ENCODE peak calls at places on chromosomes 4 and X, in nine cellular contexts. N, Y, J, V, H, Q, C, F and Z are unnamed samples.

GRCh38 chr4:121070696-121071639 is 1.4 kb downstream of the NDNF start:
- DNase-seq in N (no peak), Y (peak; percentile 67), J (peak; percentile 39), V (peak; percentile 48), H (no peak), Q (no peak), C (peak; percentile 15), F (no peak), Z (peak; percentile 36)

GRCh38 chrX:38379088-38379487 is 26.7 kb downstream of the OTC start:
- DNase-seq in N (no peak), Y (no peak), J (no peak), V (no peak), H (no peak), Q (no peak), C (peak; percentile 7), F (no peak), Z (peak; percentile 1)

GRCh38 chrX:11381464-11381863 is 88.3 kb downstream of the AMELX start:
- DNase-seq in N (peak; percentile 58), Y (peak; percentile 17), J (peak; percentile 45), V (peak; percentile 59), H (peak; percentile 23), Q (peak; percentile 32), C (peak; percentile 78), F (peak; percentile 42), Z (peak; percentile 81)

GRCh38 chr4:92232566-92232965 is 71.2 kb upstream of the GRID2 start:
- DNase-seq in N (no peak), Y (no peak), J (peak; percentile 16), V (peak; percentile 40), H (no peak), Q (no peak), C (peak; percentile 15), F (no peak), Z (no peak)

GRCh38 chr4:102500371-102501175 is 586 bp upstream of the NFKB1 start:
- DNase-seq in N (peak; percentile 51), Y (peak; percentile 52), J (peak; percentile 62), V (peak; percentile 71), H (peak; percentile 22), Q (no peak), C (peak; percentile 47), F (no peak), Z (peak; percentile 62)

GRCh38 chr4:24105183-24106039 is 215.6 kb upstream of the PPARGC1A start:
- DNase-seq in N (peak; percentile 95), Y (no peak), J (peak; percentile 95), V (peak; percentile 93), H (no peak), Q (no peak), C (peak; percentile 96), F (no peak), Z (peak; percentile 97)

GRCh38 chr4:8291036-8291682 is 21.6 kb downstream of the HTRA3 start:
- DNase-seq in N (no peak), Y (no peak), J (no peak), V (no peak), H (no peak), Q (no peak), C (no peak), F (no peak), Z (no peak)

GRCh38 chrX:39196192-39197102 is 395.2 kb downstream of the MID1IP1 start:
- DNase-seq in N (peak; percentile 59), Y (peak; percentile 29), J (peak; percentile 88), V (peak; percentile 8), H (peak; percentile 67), Q (no peak), C (peak; percentile 43), F (no peak), Z (peak; percentile 72)

GRCh38 chrX:106726485-106727437 is at the start of gene RNF128:
- DNase-seq in N (peak; percentile 23), Y (peak; percentile 76), J (peak; percentile 52), V (peak; percentile 25), H (peak; percentile 12), Q (no peak), C (peak; percentile 19), F (peak; percentile 63), Z (peak; percentile 10)

GRCh38 chrX:51860679-51861078 is 32.7 kb upstream of the MAGED1 start:
- DNase-seq in N (peak; percentile 28), Y (peak; percentile 14), J (peak; percentile 48), V (peak; percentile 5), H (no peak), Q (no peak), C (peak; percentile 66), F (peak; percentile 35), Z (peak; percentile 59)

GRCh38 chr4:42278709-42279324 is 118.5 kb upstream of the SHISA3 start:
- DNase-seq in N (no peak), Y (no peak), J (no peak), V (no peak), H (no peak), Q (no peak), C (no peak), F (no peak), Z (no peak)

GRCh38 chrX:41621236-41621651 is 67.5 kb upstream of the GPR34 start:
- DNase-seq in N (peak; percentile 30), Y (no peak), J (peak; percentile 53), V (peak; percentile 41), H (no peak), Q (no peak), C (peak; percentile 76), F (no peak), Z (peak; percentile 17)

GRCh38 chrX:94051926-94052325 is 377.9 kb downstream of the FAM133A start:
- DNase-seq in N (no peak), Y (no peak), J (no peak), V (no peak), H (no peak), Q (no peak), C (no peak), F (peak; percentile 48), Z (no peak)

GRCh38 chrX:53333853-53334252 is 52.5 kb upstream of the IQSEC2 start:
- DNase-seq in N (no peak), Y (no peak), J (no peak), V (no peak), H (no peak), Q (no peak), C (no peak), F (no peak), Z (no peak)

GRCh38 chrX:155215443-155216178 is 649 bp upstream of the VBP1 start:
- DNase-seq in N (peak; percentile 1), Y (no peak), J (no peak), V (no peak), H (no peak), Q (no peak), C (peak; percentile 2), F (no peak), Z (no peak)

GRCh38 chrX:43953218-43953617 is 20.0 kb downstream of the NDP start:
- DNase-seq in N (peak; percentile 11), Y (no peak), J (peak; percentile 85), V (peak; percentile 13), H (no peak), Q (no peak), C (no peak), F (no peak), Z (peak; percentile 8)

GRCh38 chr4:173057442-173057841 is 111.2 kb upstream of the GALNT7 start:
- DNase-seq in N (no peak), Y (no peak), J (peak; percentile 18), V (no peak), H (peak; percentile 58), Q (no peak), C (no peak), F (no peak), Z (peak; percentile 40)

GRCh38 chr4:47106561-47106960 is 75.2 kb downstream of the GABRB1 start:
- DNase-seq in N (no peak), Y (no peak), J (peak; percentile 52), V (peak; percentile 22), H (no peak), Q (no peak), C (peak; percentile 25), F (no peak), Z (peak; percentile 39)

GRCh38 chr4:41207330-41207831 is 7.0 kb downstream of the APBB2 start:
- DNase-seq in N (no peak), Y (no peak), J (peak; percentile 44), V (peak; percentile 56), H (no peak), Q (no peak), C (peak; percentile 52), F (no peak), Z (peak; percentile 78)

GRCh38 chr4:7960790-7961655 is 21.4 kb upstream of the AFAP1 start:
- DNase-seq in N (peak; percentile 99), Y (no peak), J (peak; percentile 100), V (peak; percentile 99), H (no peak), Q (peak; percentile 91), C (peak; percentile 89), F (no peak), Z (peak; percentile 98)